ENCODE peak calls at places on chromosomes 12 and 14, in five cellular contexts. E is GM12878, H is K562, Q is WTC11, I is HepG2. O is an unnamed sample.

GRCh38 chr12:69064734-69065413 is 131.9 kb upstream of the CPM start:
- DNase-seq in E (no peak), H (no peak), Q (no peak), I (no peak), O (no peak)

GRCh38 chr12:106140223-106140986 is 1.7 kb upstream of the NUAK1 start:
- DNase-seq in E (no peak), H (no peak), Q (no peak), I (no peak), O (no peak)

GRCh38 chr12:132271755-132272092 is 57.7 kb downstream of the GALNT9 start:
- DNase-seq in E (no peak), H (no peak), Q (no peak), I (no peak), O (no peak)

GRCh38 chr12:114848661-114849060 is 164.7 kb upstream of the TBX3 start:
- DNase-seq in E (no peak), H (no peak), Q (no peak), I (no peak), O (no peak)

GRCh38 chr12:58249610-58250009 is 308.2 kb downstream of the ATP23 start:
- DNase-seq in E (no peak), H (no peak), Q (no peak), I (no peak), O (no peak)

GRCh38 chr14:105019861-105020814 is 745 bp downstream of the CDCA4 start:
- DNase-seq in E (no peak), H (no peak), Q (peak; percentile 52), I (no peak), O (peak; percentile 64)

GRCh38 chr12:68237068-68237467 is 11.5 kb upstream of the IL26 start:
- DNase-seq in E (no peak), H (no peak), Q (no peak), I (no peak), O (no peak)

GRCh38 chr12:94707892-94708291 is 57.5 kb upstream of the TMCC3 start:
- DNase-seq in E (no peak), H (no peak), Q (no peak), I (no peak), O (no peak)

GRCh38 chr12:98370976-98371375 is 144.4 kb upstream of the TMPO start:
- DNase-seq in E (no peak), H (no peak), Q (no peak), I (no peak), O (no peak)

GRCh38 chr12:130832561-130833209 is 6.4 kb downstream of the STX2 start:
- DNase-seq in E (no peak), H (peak; percentile 80), Q (no peak), I (no peak), O (no peak)

GRCh38 chr14:93688239-93688666 is 100.0 kb downstream of the PRIMA1 start:
- DNase-seq in E (no peak), H (no peak), Q (peak; percentile 74), I (no peak), O (peak; percentile 95)

GRCh38 chr12:26524862-26525465 is 308.0 kb downstream of the ITPR2 start:
- DNase-seq in E (no peak), H (peak; percentile 28), Q (peak; percentile 53), I (no peak), O (peak; percentile 46)

GRCh38 chr12:111761099-111761498 is 5.6 kb upstream of the ALDH2 start:
- DNase-seq in E (no peak), H (no peak), Q (no peak), I (no peak), O (no peak)

GRCh38 chr12:88842314-88842713 is 262.0 kb upstream of the KITLG start:
- DNase-seq in E (no peak), H (no peak), Q (no peak), I (no peak), O (no peak)

GRCh38 chr14:92651106-92651792 is 97.2 kb downstream of the LGMN start:
- DNase-seq in E (peak; percentile 76), H (no peak), Q (no peak), I (no peak), O (no peak)

GRCh38 chr12:130977046-130977758 is 23.5 kb downstream of the ADGRD1 start:
- DNase-seq in E (no peak), H (no peak), Q (no peak), I (no peak), O (peak; percentile 34)

GRCh38 chr12:75130811-75131210 is 78.8 kb downstream of the KCNC2 start:
- DNase-seq in E (no peak), H (no peak), Q (no peak), I (no peak), O (no peak)

GRCh38 chr12:79069009-79069408 is 204.4 kb downstream of the SYT1 start:
- DNase-seq in E (peak; percentile 45), H (no peak), Q (no peak), I (no peak), O (no peak)

GRCh38 chr12:109016016-109016415 is 4.9 kb downstream of the SVOP start:
- DNase-seq in E (no peak), H (no peak), Q (no peak), I (no peak), O (no peak)

GRCh38 chr12:47102845-47103666 is 23.3 kb upstream of the AMIGO2 start:
- DNase-seq in E (no peak), H (no peak), Q (no peak), I (no peak), O (no peak)

GRCh38 chr14:104973215-104974145 is 4.7 kb downstream of the AHNAK2 start:
- DNase-seq in E (no peak), H (no peak), Q (no peak), I (no peak), O (no peak)

GRCh38 chr14:94041551-94042346 is 15.6 kb downstream of the OTUB2 start:
- DNase-seq in E (no peak), H (no peak), Q (no peak), I (peak; percentile 75), O (no peak)

GRCh38 chr12:99213047-99213446 is 434.5 kb upstream of the GARIN6 start:
- DNase-seq in E (no peak), H (no peak), Q (no peak), I (no peak), O (no peak)

GRCh38 chr14:69430306-69430939 is 31.9 kb downstream of the SLC39A9 start:
- DNase-seq in E (no peak), H (no peak), Q (no peak), I (peak; percentile 64), O (no peak)

GRCh38 chr14:69429643-69430042 is 31.2 kb downstream of the SLC39A9 start:
- DNase-seq in E (no peak), H (no peak), Q (no peak), I (no peak), O (no peak)

GRCh38 chr14:69424139-69424923 is 25.8 kb downstream of the SLC39A9 start:
- DNase-seq in E (no peak), H (no peak), Q (no peak), I (peak; percentile 67), O (no peak)

GRCh38 chr14:69428289-69428998 is 30.0 kb downstream of the SLC39A9 start:
- DNase-seq in E (peak; percentile 60), H (no peak), Q (no peak), I (no peak), O (no peak)

DNA sequence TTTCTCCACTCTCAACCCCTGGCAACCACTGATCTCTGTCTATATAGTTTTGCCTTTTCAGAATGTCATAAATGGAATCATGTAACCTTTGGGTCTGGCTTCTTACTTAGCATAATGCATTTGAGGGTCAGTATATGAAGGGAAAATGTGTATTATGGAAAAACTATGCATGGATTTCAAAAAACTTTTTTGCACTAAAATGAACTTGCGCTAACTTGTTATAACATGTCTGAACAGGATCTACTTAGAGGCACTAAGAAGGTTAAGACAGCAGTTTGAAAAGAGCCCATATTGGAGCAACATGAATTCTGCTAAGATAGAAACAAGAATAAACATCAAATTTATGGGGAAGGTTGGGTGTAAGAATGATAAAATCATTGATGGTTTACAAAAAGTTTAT is 29.1 kb downstream of the SLC39A9 start:
- DNase-seq in E (no peak), H (no peak), Q (no peak), I (no peak), O (no peak)
- TF ChIP-seq CREB1 in E (no peak), H (no peak), Q (no peak), I (no peak), O (no peak)

DNA sequence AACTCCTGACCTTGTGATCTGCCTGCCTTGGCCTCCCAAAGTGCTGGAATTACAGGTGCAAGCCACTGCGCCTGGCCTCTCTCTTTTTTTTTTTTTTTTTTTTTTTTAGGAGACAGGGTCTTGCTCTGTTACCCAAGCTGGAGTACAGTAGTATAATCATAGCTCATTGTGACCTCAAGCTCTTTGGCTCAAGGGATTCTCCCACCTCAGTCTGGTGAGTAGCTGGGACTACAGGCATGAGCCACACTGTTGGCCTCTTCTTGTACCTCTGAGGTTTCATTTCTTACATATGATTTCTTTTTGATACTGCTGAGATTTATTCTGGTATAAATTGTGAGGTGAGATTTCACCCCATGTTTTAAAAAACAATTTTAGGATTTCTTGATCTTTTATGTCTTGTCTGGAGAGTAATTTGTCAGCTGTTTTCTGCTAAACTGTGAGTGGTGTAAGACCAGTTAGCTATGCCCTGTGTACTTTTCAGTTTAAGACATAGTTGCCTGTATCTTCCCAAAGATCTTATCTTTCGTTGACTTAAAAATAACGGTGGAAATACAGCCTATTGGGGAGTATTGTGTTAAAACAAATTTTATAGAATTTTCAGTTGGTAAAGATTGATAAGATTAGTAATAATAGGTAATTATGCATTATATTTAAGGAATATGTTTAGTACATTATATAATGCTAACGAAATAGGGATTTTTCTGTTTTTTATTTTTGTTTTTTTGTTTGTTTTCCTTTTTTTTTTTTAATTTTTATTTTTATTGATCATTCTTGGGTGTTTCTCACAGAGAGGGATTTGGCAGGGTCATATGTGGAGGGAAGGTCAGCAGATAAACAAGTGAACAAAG is 31.7 kb downstream of the WDR20 start:
- DNase-seq in E (no peak), H (no peak), Q (no peak), I (no peak), O (no peak)
- TF ChIP-seq CREB1 in E (no peak), H (no peak), Q (no peak), I (no peak), O (no peak)

DNA sequence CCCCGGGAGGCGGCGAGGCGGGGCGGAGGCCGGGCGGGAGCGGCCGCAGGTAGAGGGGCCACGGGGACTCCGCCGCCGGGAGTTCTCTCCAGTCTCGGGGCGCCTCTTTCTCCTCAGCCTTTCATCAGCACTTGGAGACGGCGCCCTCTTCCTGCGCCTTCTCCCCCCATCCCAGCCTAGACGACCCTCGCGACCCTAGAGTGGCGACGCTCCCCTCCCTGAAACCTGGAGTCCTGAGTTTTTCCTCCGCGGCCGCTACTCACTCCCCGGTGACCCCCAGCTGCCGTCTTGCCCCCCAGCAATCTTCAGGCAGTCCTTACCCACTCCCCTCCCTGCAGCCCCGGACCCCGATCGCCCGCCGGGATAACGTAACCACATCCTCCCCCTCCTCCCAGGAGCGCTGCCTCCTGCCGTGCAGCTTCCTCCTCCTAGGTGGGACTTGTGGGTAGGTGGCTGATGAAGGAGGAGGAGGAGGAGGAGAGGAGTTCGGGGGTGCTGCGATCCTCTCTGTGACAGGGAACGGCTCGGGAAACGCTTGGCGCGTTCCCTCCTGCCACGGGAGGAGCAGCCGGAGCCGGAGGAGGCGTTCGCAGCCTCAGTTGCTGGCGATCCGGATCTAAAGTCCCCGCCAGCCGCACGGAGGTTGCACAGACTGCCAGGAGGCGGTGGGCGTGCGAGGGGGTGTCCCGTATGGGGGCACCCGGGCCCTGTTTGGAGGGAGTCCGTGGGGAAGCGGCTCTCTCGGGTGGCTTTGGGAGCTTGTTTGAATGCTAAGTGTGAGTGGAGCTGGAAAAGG is 889 bp downstream of the PLEKHA5 start:
- DNase-seq in E (no peak), H (peak; percentile 46), Q (peak; percentile 67), I (no peak), O (peak; percentile 76)
- TF ChIP-seq CREB1 in E (no peak), H (no peak), Q (no peak), I (no peak), O (no peak)

GRCh38 chr14:37889087-37889486 is 293.7 kb downstream of the TTC6 start:
- DNase-seq in E (no peak), H (no peak), Q (no peak), I (peak; percentile 56), O (no peak)
- TF ChIP-seq CREB1 in E (no peak), H (no peak), Q (no peak), I (no peak), O (no peak)